ENCODE peak calls at places on chromosome 15, in six cellular contexts. L, N, G, R, D and A are unnamed samples.

GRCh38 chr15:59862191-59863155 is 141.6 kb upstream of the FOXB1 start:
- DNase-seq in L (no peak), N (no peak), G (no peak), R (no peak), D (no peak), A (no peak)

GRCh38 chr15:76337739-76338554 is 1.4 kb downstream of the ISL2 start:
- DNase-seq in L (no peak), N (no peak), G (no peak), R (peak), D (no peak), A (peak)

GRCh38 chr15:76328106-76328696 is 8.4 kb upstream of the ISL2 start:
- DNase-seq in L (no peak), N (no peak), G (no peak), R (no peak), D (no peak), A (no peak)

GRCh38 chr15:39265261-39265660 is 315.6 kb upstream of the THBS1 start:
- DNase-seq in L (no peak), N (no peak), G (no peak), R (no peak), D (no peak), A (no peak)

GRCh38 chr15:28021281-28022039 is 77.7 kb downstream of the OCA2 start:
- DNase-seq in L (peak), N (peak), G (peak), R (peak), D (no peak), A (peak)

GRCh38 chr15:95129589-95129988 is 898.2 kb downstream of the MCTP2 start:
- DNase-seq in L (no peak), N (no peak), G (no peak), R (no peak), D (no peak), A (no peak)

GRCh38 chr15:75215107-75216004 is 13.7 kb downstream of the C15orf39 start:
- DNase-seq in L (no peak), N (no peak), G (no peak), R (no peak), D (no peak), A (no peak)

GRCh38 chr15:81133782-81134461 is at the start of gene CFAP161:
- DNase-seq in L (peak), N (peak), G (peak), R (no peak), D (no peak), A (peak)

GRCh38 chr15:38895326-38896282 is 331.0 kb upstream of the RASGRP1 start:
- DNase-seq in L (no peak), N (no peak), G (no peak), R (no peak), D (no peak), A (no peak)

GRCh38 chr15:42194502-42194901 is 13.6 kb downstream of the VPS39 start:
- DNase-seq in L (no peak), N (no peak), G (peak), R (no peak), D (no peak), A (no peak)

GRCh38 chr15:73717802-73718201 is 33.6 kb downstream of the CD276 start:
- DNase-seq in L (no peak), N (no peak), G (no peak), R (no peak), D (no peak), A (no peak)

GRCh38 chr15:73210630-73211029 is 158.1 kb downstream of the HCN4 start:
- DNase-seq in L (no peak), N (no peak), G (no peak), R (no peak), D (no peak), A (no peak)

GRCh38 chr15:57114070-57114469 is 195.6 kb downstream of the TCF12 start:
- DNase-seq in L (no peak), N (no peak), G (no peak), R (no peak), D (no peak), A (no peak)

GRCh38 chr15:56813995-56814394 is 80.7 kb upstream of the ZNF280D start:
- DNase-seq in L (no peak), N (no peak), G (no peak), R (no peak), D (no peak), A (no peak)

GRCh38 chr15:40932146-40932545 is 3.0 kb downstream of the DLL4 start:
- DNase-seq in L (no peak), N (no peak), G (no peak), R (no peak), D (no peak), A (peak)

GRCh38 chr15:78130466-78131294 is 565 bp downstream of the CIB2 start:
- DNase-seq in L (no peak), N (no peak), G (no peak), R (peak), D (no peak), A (peak)

GRCh38 chr15:28001641-28002040 is 97.5 kb downstream of the OCA2 start:
- DNase-seq in L (no peak), N (no peak), G (no peak), R (no peak), D (no peak), A (no peak)

GRCh38 chr15:72599855-72600464 is 54.5 kb upstream of the GOLGA6B start:
- DNase-seq in L (peak), N (no peak), G (peak), R (peak), D (no peak), A (peak)

GRCh38 chr15:77028451-77029165 is 33.7 kb downstream of the PSTPIP1 start:
- DNase-seq in L (no peak), N (no peak), G (no peak), R (no peak), D (no peak), A (peak)

GRCh38 chr15:98522127-98522526 is 126.2 kb upstream of the IGF1R start:
- DNase-seq in L (no peak), N (no peak), G (no peak), R (no peak), D (no peak), A (no peak)

GRCh38 chr15:73239564-73240208 is 129.1 kb downstream of the HCN4 start:
- DNase-seq in L (no peak), N (no peak), G (no peak), R (no peak), D (no peak), A (peak)

GRCh38 chr15:39666671-39667070 is 85.8 kb downstream of the THBS1 start:
- DNase-seq in L (no peak), N (no peak), G (no peak), R (no peak), D (no peak), A (no peak)

GRCh38 chr15:81336568-81336967 is 12.6 kb upstream of the STARD5 start:
- DNase-seq in L (peak), N (no peak), G (peak), R (peak), D (no peak), A (no peak)

GRCh38 chr15:25792128-25792527 is 71.0 kb downstream of the ATP10A start:
- DNase-seq in L (no peak), N (no peak), G (no peak), R (no peak), D (no peak), A (no peak)

GRCh38 chr15:93829115-93829849 is 402.1 kb upstream of the MCTP2 start:
- DNase-seq in L (no peak), N (no peak), G (no peak), R (no peak), D (no peak), A (peak)

GRCh38 chr15:66673410-66674322 is 28.4 kb upstream of the SMAD6 start:
- DNase-seq in L (peak), N (peak), G (no peak), R (peak), D (no peak), A (no peak)

GRCh38 chr15:84620626-84621025 is 19.8 kb downstream of the ZSCAN2 start:
- DNase-seq in L (no peak), N (no peak), G (no peak), R (no peak), D (no peak), A (no peak)

GRCh38 chr15:76105911-76106310 is 46.1 kb downstream of the TMEM266 start:
- DNase-seq in L (no peak), N (no peak), G (no peak), R (no peak), D (no peak), A (no peak)

GRCh38 chr15:74406992-74407705 is 26.6 kb downstream of the SEMA7A start:
- DNase-seq in L (no peak), N (no peak), G (peak), R (peak), D (no peak), A (no peak)

GRCh38 chr15:46251873-46252272 is 617.0 kb downstream of the SQOR start:
- DNase-seq in L (no peak), N (no peak), G (no peak), R (no peak), D (no peak), A (no peak)

GRCh38 chr15:64379216-64379960 is 1.9 kb downstream of the PCLAF start:
- DNase-seq in L (no peak), N (no peak), G (no peak), R (no peak), D (no peak), A (no peak)

GRCh38 chr15:42083916-42084315 is 10.4 kb downstream of the PLA2G4D start:
- DNase-seq in L (no peak), N (no peak), G (no peak), R (no peak), D (no peak), A (no peak)

GRCh38 chr15:35630985-35631384 is 85.0 kb upstream of the DPH6 start:
- DNase-seq in L (no peak), N (no peak), G (no peak), R (no peak), D (no peak), A (no peak)

GRCh38 chr15:57387644-57388076 is 11.4 kb downstream of the CGNL1 start:
- DNase-seq in L (no peak), N (no peak), G (no peak), R (no peak), D (no peak), A (no peak)

GRCh38 chr15:31840849-31841476 is 189.4 kb upstream of the CHRNA7 start:
- DNase-seq in L (no peak), N (no peak), G (no peak), R (no peak), D (no peak), A (no peak)
- TF ChIP-seq MAX in L (no peak), N (no peak), G (no peak), R (no peak), D (no peak), A (no peak)

DNA sequence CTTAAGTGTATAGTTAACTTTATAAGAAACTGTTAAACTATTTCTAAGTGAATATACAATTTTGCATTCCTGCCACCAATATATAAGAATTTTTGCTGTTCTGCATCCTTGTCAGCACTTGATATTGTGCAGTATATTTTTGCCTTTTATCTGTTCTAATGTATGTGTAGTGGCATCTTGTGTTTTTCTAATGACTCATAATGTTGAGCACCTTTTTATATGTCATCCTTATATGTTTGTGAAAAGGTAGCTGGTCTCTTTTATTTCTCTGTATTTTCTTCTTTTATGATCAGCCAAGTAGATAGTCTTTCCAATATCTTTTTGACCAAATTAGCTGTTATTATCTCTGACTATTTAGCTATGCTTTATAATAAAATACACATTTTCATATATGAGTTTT is 55.2 kb downstream of the GLCE start:
- DNase-seq in L (no peak), N (no peak), G (no peak), R (no peak), D (no peak), A (no peak)
- TF ChIP-seq SIN3A in L (no peak), N (no peak), G (no peak), R (no peak), D (no peak), A (no peak)

GRCh38 chr15:67955256-67955655 is 98.9 kb upstream of the PIAS1 start:
- DNase-seq in L (no peak), N (no peak), G (no peak), R (no peak), D (no peak), A (no peak)
- TF ChIP-seq MAX in L (no peak), N (no peak), G (no peak), R (no peak), D (no peak), A (no peak)

DNA sequence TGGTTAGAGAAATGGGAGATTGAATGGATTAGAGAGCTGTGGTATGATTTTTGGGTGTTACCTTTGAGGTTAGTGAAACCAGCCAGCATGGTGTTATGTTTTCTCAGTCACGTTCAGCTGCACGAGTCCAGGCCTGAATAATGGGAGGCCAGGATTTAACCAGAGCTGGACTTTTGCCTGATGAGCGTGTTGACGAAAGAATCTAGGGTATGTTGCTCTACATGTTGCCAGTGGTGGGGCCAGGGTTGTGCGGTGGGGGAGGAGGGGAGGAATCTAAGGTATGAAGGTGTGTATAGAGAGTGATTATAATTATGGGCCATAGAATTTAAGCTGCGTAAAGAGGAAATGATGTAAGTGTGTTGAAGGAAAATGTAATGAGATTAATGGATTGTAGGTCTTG is 22.8 kb downstream of the MINDY2 start:
- DNase-seq in L (no peak), N (no peak), G (peak), R (no peak), D (no peak), A (no peak)
- TF ChIP-seq SIN3A in L (no peak), N (no peak), G (no peak), R (no peak), D (no peak), A (no peak)

GRCh38 chr15:91922701-91923279 is 69.3 kb downstream of the SLCO3A1 start:
- DNase-seq in L (no peak), N (no peak), G (no peak), R (no peak), D (no peak), A (no peak)

GRCh38 chr15:91921821-91922198 is 68.3 kb downstream of the SLCO3A1 start:
- DNase-seq in L (no peak), N (no peak), G (no peak), R (no peak), D (no peak), A (no peak)

GRCh38 chr15:91926871-91927270 is 73.4 kb downstream of the SLCO3A1 start:
- DNase-seq in L (no peak), N (no peak), G (no peak), R (no peak), D (no peak), A (no peak)

GRCh38 chr15:91921188-91921820 is 67.8 kb downstream of the SLCO3A1 start:
- DNase-seq in L (no peak), N (no peak), G (no peak), R (no peak), D (no peak), A (no peak)

DNA sequence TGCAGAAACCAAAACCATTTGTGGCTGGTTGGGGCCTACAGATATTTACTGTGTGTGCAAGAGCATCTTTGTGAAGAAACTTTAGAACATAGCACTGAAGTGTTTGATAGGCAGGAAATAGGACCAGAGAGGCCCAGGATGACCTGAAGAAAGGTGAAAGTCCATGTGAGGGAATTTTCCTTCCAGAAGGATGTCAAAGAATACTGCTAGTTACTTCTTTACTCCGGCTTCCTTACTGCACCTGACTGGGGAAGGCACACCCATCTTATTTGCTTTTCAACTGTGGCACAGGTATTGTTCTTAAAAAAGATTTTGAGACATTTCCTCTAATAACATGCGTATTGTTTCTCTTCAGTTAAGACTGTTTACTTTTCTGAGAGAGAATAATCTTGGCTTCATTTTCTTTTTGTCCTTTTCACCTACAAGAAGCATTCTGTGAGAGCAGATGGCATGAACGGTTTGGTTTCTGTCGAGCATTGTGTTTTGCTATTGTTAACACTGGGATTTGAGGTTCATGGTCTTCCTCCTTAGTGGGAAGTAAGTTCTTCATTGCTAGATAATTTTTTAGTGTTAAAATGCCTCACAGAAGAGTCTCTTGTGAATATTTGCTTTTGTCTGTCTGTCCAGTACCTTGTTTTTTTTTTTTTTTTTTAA is 71.5 kb downstream of the SLCO3A1 start:
- DNase-seq in L (no peak), N (no peak), G (no peak), R (no peak), D (no peak), A (no peak)
- TF ChIP-seq MAX in L (no peak), N (no peak), G (no peak), R (no peak), D (no peak), A (no peak)

GRCh38 chr15:89785064-89785770 is 9.1 kb downstream of the MESP2 start:
- DNase-seq in L (no peak), N (no peak), G (peak), R (no peak), D (no peak), A (no peak)

GRCh38 chr15:89790661-89791060 is 14.5 kb downstream of the MESP2 start:
- DNase-seq in L (no peak), N (no peak), G (no peak), R (no peak), D (no peak), A (no peak)

GRCh38 chr15:89790206-89790605 is 14.1 kb downstream of the MESP2 start:
- DNase-seq in L (no peak), N (no peak), G (no peak), R (no peak), D (no peak), A (no peak)

GRCh38 chr15:89785771-89786135 is 9.6 kb downstream of the MESP2 start:
- DNase-seq in L (no peak), N (no peak), G (no peak), R (no peak), D (no peak), A (no peak)

GRCh38 chr15:89787946-89788345 is 11.8 kb downstream of the MESP2 start:
- DNase-seq in L (no peak), N (no peak), G (no peak), R (no peak), D (no peak), A (no peak)
- TF ChIP-seq SIN3A in L (no peak), N (no peak), G (no peak), R (no peak), D (no peak), A (no peak)

GRCh38 chr15:101006931-101007687 is 88.0 kb downstream of the LRRK1 start:
- DNase-seq in L (peak), N (peak), G (peak), R (peak), D (peak), A (peak)

GRCh38 chr15:101010781-101011180 is 91.6 kb downstream of the LRRK1 start:
- DNase-seq in L (no peak), N (no peak), G (no peak), R (no peak), D (no peak), A (no peak)

GRCh38 chr15:101009176-101009575 is 90.0 kb downstream of the LRRK1 start:
- DNase-seq in L (no peak), N (no peak), G (no peak), R (no peak), D (no peak), A (no peak)

GRCh38 chr15:101011582-101011981 is 92.4 kb downstream of the LRRK1 start:
- DNase-seq in L (no peak), N (no peak), G (no peak), R (no peak), D (no peak), A (no peak)

DNA sequence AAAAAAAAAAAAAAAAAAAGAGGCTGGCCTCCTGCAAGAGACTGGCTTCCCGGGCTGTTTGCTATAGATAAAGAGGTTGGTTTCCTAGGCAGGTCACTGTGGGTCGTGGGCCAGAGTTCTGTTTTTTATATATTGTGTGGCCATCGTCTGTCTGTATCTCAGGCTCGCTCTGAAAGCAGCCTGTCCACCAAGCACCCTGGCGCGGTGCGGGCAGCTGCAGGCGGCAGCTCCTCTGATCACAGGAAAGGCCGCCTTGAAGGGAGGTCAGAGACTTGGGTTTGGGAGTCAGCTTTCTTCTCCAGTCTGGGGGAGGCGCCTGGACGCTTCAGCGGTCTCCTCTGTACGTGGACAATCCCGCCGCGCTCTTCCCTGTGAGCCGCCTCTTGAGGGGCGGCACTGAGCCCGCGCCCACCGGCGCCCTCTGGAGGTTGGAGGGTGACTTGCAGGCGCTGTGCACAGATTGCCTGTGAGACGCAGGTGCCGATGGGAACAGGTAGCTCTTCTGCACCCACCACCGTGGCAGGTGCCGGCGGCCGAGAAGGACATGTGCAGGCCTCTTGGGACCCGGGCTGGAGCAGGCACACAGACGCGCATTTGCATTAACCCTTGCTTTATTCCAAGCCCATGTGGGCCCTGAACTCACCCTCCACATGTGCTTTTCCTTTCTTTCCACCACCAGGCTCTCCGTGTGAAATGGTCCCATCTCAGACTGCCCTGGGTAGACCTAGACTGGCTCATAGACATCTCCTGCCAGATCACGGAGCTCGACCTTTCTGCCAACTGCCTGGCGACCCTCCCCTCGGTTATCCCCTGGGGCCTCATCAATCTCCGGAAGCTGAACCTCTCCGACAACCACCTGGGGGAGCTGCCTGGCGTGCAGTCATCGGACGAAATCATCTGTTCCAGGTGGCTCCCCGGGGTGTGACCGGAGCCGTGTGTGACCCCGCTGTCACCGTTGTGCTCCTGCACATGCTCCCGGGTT is 89.3 kb downstream of the LRRK1 start:
- DNase-seq in L (peak), N (peak), G (peak), R (peak), D (peak), A (peak)
- TF ChIP-seq MAX in L (no peak), N (peak), G (no peak), R (no peak), D (peak), A (peak)